ENCODE peak calls at places on chromosome 18, in nine cellular contexts. One of them, this sample, is unnamed.

GRCh38 chr18:63480476-63480875 is 3.7 kb downstream of the SERPINB5 start:
- DNase-seq in K562: no peak
- DNase-seq in breast epithelium: no peak
- DNase-seq in HepG2: no peak
- DNase-seq in upper lobe of left lung: no peak
- DNase-seq in HCT116: no peak
- DNase-seq in stomach: no peak
- DNase-seq in endothelial cell of umbilical vein: no peak
- DNase-seq in transverse colon: no peak
- DNase-seq in this sample: no peak

GRCh38 chr18:44579028-44579692 is 101.5 kb upstream of the SETBP1 start:
- DNase-seq in transverse colon: no peak
- DNase-seq in HCT116: no peak
- DNase-seq in breast epithelium: no peak
- DNase-seq in K562: peak; percentile 12
- DNase-seq in upper lobe of left lung: no peak
- DNase-seq in HepG2: peak; percentile 1
- DNase-seq in stomach: no peak
- DNase-seq in endothelial cell of umbilical vein: no peak
- DNase-seq in this sample: no peak

GRCh38 chr18:28147674-28148171 is 29.2 kb downstream of the CDH2 start:
- DNase-seq in stomach: no peak
- DNase-seq in breast epithelium: no peak
- DNase-seq in transverse colon: no peak
- DNase-seq in endothelial cell of umbilical vein: peak; percentile 76
- DNase-seq in upper lobe of left lung: no peak
- DNase-seq in HCT116: no peak
- DNase-seq in K562: no peak
- DNase-seq in HepG2: peak; percentile 24
- DNase-seq in this sample: no peak

GRCh38 chr18:61201516-61201915 is 131.7 kb upstream of the CDH20 start:
- DNase-seq in stomach: no peak
- DNase-seq in HCT116: no peak
- DNase-seq in transverse colon: no peak
- DNase-seq in HepG2: no peak
- DNase-seq in breast epithelium: no peak
- DNase-seq in K562: no peak
- DNase-seq in endothelial cell of umbilical vein: no peak
- DNase-seq in upper lobe of left lung: no peak
- DNase-seq in this sample: no peak

GRCh38 chr18:59546164-59546563 is 151.1 kb downstream of the CCBE1 start:
- DNase-seq in breast epithelium: no peak
- DNase-seq in stomach: no peak
- DNase-seq in upper lobe of left lung: no peak
- DNase-seq in HepG2: no peak
- DNase-seq in HCT116: no peak
- DNase-seq in K562: peak; percentile 42
- DNase-seq in transverse colon: no peak
- DNase-seq in endothelial cell of umbilical vein: no peak
- DNase-seq in this sample: no peak

GRCh38 chr18:21162786-21163185 is 51.2 kb upstream of the ROCK1 start:
- DNase-seq in stomach: no peak
- DNase-seq in breast epithelium: no peak
- DNase-seq in endothelial cell of umbilical vein: no peak
- DNase-seq in K562: no peak
- DNase-seq in HepG2: no peak
- DNase-seq in transverse colon: no peak
- DNase-seq in upper lobe of left lung: no peak
- DNase-seq in HCT116: no peak
- DNase-seq in this sample: no peak

GRCh38 chr18:5463390-5463789 is 80.4 kb downstream of the EPB41L3 start:
- DNase-seq in breast epithelium: no peak
- DNase-seq in HCT116: no peak
- DNase-seq in K562: no peak
- DNase-seq in HepG2: no peak
- DNase-seq in stomach: no peak
- DNase-seq in endothelial cell of umbilical vein: no peak
- DNase-seq in upper lobe of left lung: no peak
- DNase-seq in transverse colon: peak; percentile 59
- DNase-seq in this sample: no peak

GRCh38 chr18:51446571-51447210 is 249.2 kb upstream of the MEX3C start:
- DNase-seq in endothelial cell of umbilical vein: no peak
- DNase-seq in breast epithelium: no peak
- DNase-seq in HepG2: no peak
- DNase-seq in K562: no peak
- DNase-seq in HCT116: no peak
- DNase-seq in stomach: no peak
- DNase-seq in transverse colon: no peak
- DNase-seq in upper lobe of left lung: no peak
- DNase-seq in this sample: no peak

GRCh38 chr18:76391746-76392145 is 103.3 kb downstream of the ZNF516 start:
- DNase-seq in stomach: no peak
- DNase-seq in HCT116: no peak
- DNase-seq in upper lobe of left lung: peak; percentile 75
- DNase-seq in endothelial cell of umbilical vein: no peak
- DNase-seq in transverse colon: no peak
- DNase-seq in breast epithelium: peak; percentile 19
- DNase-seq in HepG2: no peak
- DNase-seq in K562: no peak
- DNase-seq in this sample: no peak

GRCh38 chr18:7370375-7370774 is 139.5 kb downstream of the LRRC30 start:
- DNase-seq in stomach: no peak
- DNase-seq in K562: no peak
- DNase-seq in transverse colon: no peak
- DNase-seq in HepG2: no peak
- DNase-seq in endothelial cell of umbilical vein: no peak
- DNase-seq in HCT116: no peak
- DNase-seq in breast epithelium: no peak
- DNase-seq in upper lobe of left lung: no peak
- DNase-seq in this sample: no peak

GRCh38 chr18:56517181-56517580 is 121.2 kb downstream of the TXNL1 start:
- DNase-seq in transverse colon: no peak
- DNase-seq in endothelial cell of umbilical vein: no peak
- DNase-seq in breast epithelium: no peak
- DNase-seq in HCT116: no peak
- DNase-seq in HepG2: no peak
- DNase-seq in K562: no peak
- DNase-seq in stomach: no peak
- DNase-seq in upper lobe of left lung: no peak
- DNase-seq in this sample: no peak

GRCh38 chr18:2178036-2178435 is 393.3 kb downstream of the METTL4 start:
- DNase-seq in HepG2: no peak
- DNase-seq in HCT116: no peak
- DNase-seq in breast epithelium: no peak
- DNase-seq in stomach: no peak
- DNase-seq in upper lobe of left lung: no peak
- DNase-seq in K562: no peak
- DNase-seq in transverse colon: no peak
- DNase-seq in endothelial cell of umbilical vein: no peak
- DNase-seq in this sample: no peak

GRCh38 chr18:58314284-58314683 is 270.3 kb downstream of the NEDD4L start:
- DNase-seq in stomach: peak; percentile 43
- DNase-seq in HCT116: peak; percentile 53
- DNase-seq in HepG2: peak; percentile 65
- DNase-seq in transverse colon: peak; percentile 37
- DNase-seq in endothelial cell of umbilical vein: peak; percentile 36
- DNase-seq in upper lobe of left lung: no peak
- DNase-seq in K562: no peak
- DNase-seq in breast epithelium: no peak
- DNase-seq in this sample: no peak
- TF ChIP-seq POLR2A in stomach: no peak
- TF ChIP-seq POLR2A in HCT116: no peak
- TF ChIP-seq POLR2A in HepG2: no peak
- TF ChIP-seq POLR2A in transverse colon: no peak
- TF ChIP-seq POLR2A in endothelial cell of umbilical vein: no peak
- TF ChIP-seq POLR2A in upper lobe of left lung: no peak
- TF ChIP-seq POLR2A in K562: no peak
- TF ChIP-seq POLR2A in breast epithelium: no peak
- TF ChIP-seq POLR2A in this sample: no peak

DNA sequence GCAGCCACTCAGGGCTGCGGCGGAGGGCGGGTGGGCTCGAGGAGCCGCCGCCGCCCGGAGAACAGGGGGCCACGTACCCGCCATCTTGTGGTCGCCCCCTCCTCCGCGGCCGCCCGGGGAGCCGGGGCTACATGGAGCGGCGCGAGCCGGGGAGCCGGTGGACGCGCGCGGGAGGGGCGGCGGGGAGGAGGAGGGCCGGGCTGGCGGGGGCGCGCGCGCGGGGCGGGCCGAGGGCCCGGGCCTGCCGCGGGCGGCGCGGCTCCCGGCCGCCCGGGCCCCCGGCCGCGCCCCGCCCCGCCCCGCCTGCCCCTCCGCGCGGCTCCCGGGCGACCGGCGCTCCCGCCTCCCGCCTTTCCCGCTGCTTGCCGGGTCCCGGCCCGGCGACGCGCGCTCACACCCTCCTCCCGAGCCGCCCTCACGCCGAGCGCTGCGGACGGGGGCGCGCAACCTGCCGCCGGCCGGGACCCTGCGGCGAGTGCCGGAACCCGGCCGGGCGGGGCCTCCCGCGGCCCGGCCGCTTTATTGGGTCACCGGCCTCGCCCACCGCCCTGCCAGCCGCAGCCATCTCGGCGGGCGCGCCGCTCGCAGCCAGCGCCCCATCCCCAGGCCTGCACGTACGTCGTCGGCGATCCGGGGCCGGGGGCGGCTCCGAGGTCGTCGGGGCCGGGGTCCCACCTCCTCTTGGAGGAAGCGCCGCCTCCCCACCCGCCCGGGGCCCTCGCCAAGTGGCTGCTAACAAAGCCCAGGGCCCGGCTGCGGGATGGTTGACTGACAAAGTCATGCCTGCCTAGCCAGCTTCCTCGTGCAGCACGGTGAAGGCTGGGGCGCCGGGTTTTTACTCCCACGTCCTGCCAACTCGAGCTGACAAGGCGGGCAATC is at the start of gene PPP4R1:
- DNase-seq in HCT116: no peak
- DNase-seq in HepG2: peak; percentile 33
- DNase-seq in stomach: peak; percentile 79
- DNase-seq in endothelial cell of umbilical vein: peak; percentile 79
- DNase-seq in K562: peak; percentile 95
- DNase-seq in transverse colon: peak; percentile 81
- DNase-seq in breast epithelium: peak; percentile 74
- DNase-seq in upper lobe of left lung: peak; percentile 97
- DNase-seq in this sample: peak; percentile 96
- TF ChIP-seq POLR2AphosphoS5 in HCT116: peak; percentile 54
- TF ChIP-seq POLR2AphosphoS5 in HepG2: no peak
- TF ChIP-seq POLR2AphosphoS5 in stomach: peak; percentile 51
- TF ChIP-seq POLR2AphosphoS5 in endothelial cell of umbilical vein: peak; percentile 73
- TF ChIP-seq POLR2AphosphoS5 in K562: peak; percentile 49
- TF ChIP-seq POLR2AphosphoS5 in transverse colon: peak; percentile 60
- TF ChIP-seq POLR2AphosphoS5 in breast epithelium: peak; percentile 3
- TF ChIP-seq POLR2AphosphoS5 in upper lobe of left lung: peak; percentile 29
- TF ChIP-seq POLR2AphosphoS5 in this sample: peak; percentile 63

GRCh38 chr18:26228562-26229260 is 2.5 kb downstream of the TAF4B start:
- DNase-seq in transverse colon: no peak
- DNase-seq in upper lobe of left lung: no peak
- DNase-seq in stomach: no peak
- DNase-seq in HepG2: no peak
- DNase-seq in K562: no peak
- DNase-seq in endothelial cell of umbilical vein: no peak
- DNase-seq in breast epithelium: no peak
- DNase-seq in HCT116: no peak
- DNase-seq in this sample: no peak
- H3K27ac ChIP-seq in transverse colon: no peak overlapping the region
- H3K27ac ChIP-seq in upper lobe of left lung: no peak overlapping the region
- H3K27ac ChIP-seq in stomach: no peak overlapping the region
- H3K27ac ChIP-seq in HepG2: no peak overlapping the region
- H3K27ac ChIP-seq in K562: peak overlapping the region; percentile 86
- H3K27ac ChIP-seq in endothelial cell of umbilical vein: no peak overlapping the region
- H3K27ac ChIP-seq in breast epithelium: no peak overlapping the region
- H3K27ac ChIP-seq in HCT116: no peak overlapping the region
- H3K27ac ChIP-seq in this sample: no peak overlapping the region

GRCh38 chr18:158128-159036 is at the start of gene USP14:
- DNase-seq in upper lobe of left lung: peak; percentile 97
- DNase-seq in HCT116: peak; percentile 78
- DNase-seq in endothelial cell of umbilical vein: peak; percentile 98
- DNase-seq in K562: peak; percentile 100
- DNase-seq in breast epithelium: peak; percentile 96
- DNase-seq in stomach: peak; percentile 97
- DNase-seq in HepG2: peak; percentile 94
- DNase-seq in transverse colon: peak; percentile 98
- DNase-seq in this sample: peak; percentile 99
- TF ChIP-seq POLR2A in upper lobe of left lung: peak; percentile 77
- TF ChIP-seq POLR2A in HCT116: no peak
- TF ChIP-seq POLR2A in endothelial cell of umbilical vein: peak; percentile 54
- TF ChIP-seq POLR2A in K562: peak; percentile 90
- TF ChIP-seq POLR2A in breast epithelium: no peak
- TF ChIP-seq POLR2A in stomach: no peak
- TF ChIP-seq POLR2A in HepG2: peak; percentile 83
- TF ChIP-seq POLR2A in transverse colon: peak; percentile 66
- TF ChIP-seq POLR2A in this sample: no peak

GRCh38 chr18:71388148-71388547 is 1099.3 kb downstream of the SOCS6 start:
- DNase-seq in transverse colon: no peak
- DNase-seq in stomach: no peak
- DNase-seq in breast epithelium: no peak
- DNase-seq in HCT116: no peak
- DNase-seq in K562: no peak
- DNase-seq in upper lobe of left lung: no peak
- DNase-seq in HepG2: no peak
- DNase-seq in endothelial cell of umbilical vein: no peak
- DNase-seq in this sample: no peak
- TF ChIP-seq POLR2AphosphoS5 in transverse colon: no peak
- TF ChIP-seq POLR2AphosphoS5 in stomach: no peak
- TF ChIP-seq POLR2AphosphoS5 in breast epithelium: no peak
- TF ChIP-seq POLR2AphosphoS5 in HCT116: no peak
- TF ChIP-seq POLR2AphosphoS5 in K562: no peak
- TF ChIP-seq POLR2AphosphoS5 in upper lobe of left lung: no peak
- TF ChIP-seq POLR2AphosphoS5 in HepG2: no peak
- TF ChIP-seq POLR2AphosphoS5 in endothelial cell of umbilical vein: no peak
- TF ChIP-seq POLR2AphosphoS5 in this sample: no peak

GRCh38 chr18:22560283-22560627 is 142.5 kb upstream of the CTAGE1 start:
- DNase-seq in transverse colon: no peak
- DNase-seq in HCT116: no peak
- DNase-seq in K562: no peak
- DNase-seq in HepG2: no peak
- DNase-seq in breast epithelium: no peak
- DNase-seq in endothelial cell of umbilical vein: peak; percentile 71
- DNase-seq in upper lobe of left lung: no peak
- DNase-seq in stomach: no peak
- DNase-seq in this sample: no peak

GRCh38 chr18:22557160-22557941 is 139.6 kb upstream of the CTAGE1 start:
- DNase-seq in HCT116: no peak
- DNase-seq in upper lobe of left lung: no peak
- DNase-seq in endothelial cell of umbilical vein: peak; percentile 44
- DNase-seq in K562: peak; percentile 45
- DNase-seq in transverse colon: no peak
- DNase-seq in stomach: no peak
- DNase-seq in breast epithelium: no peak
- DNase-seq in HepG2: no peak
- DNase-seq in this sample: no peak

GRCh38 chr18:22558945-22559385 is 141.2 kb upstream of the CTAGE1 start:
- DNase-seq in HepG2: peak; percentile 31
- DNase-seq in transverse colon: peak; percentile 47
- DNase-seq in upper lobe of left lung: peak; percentile 89
- DNase-seq in breast epithelium: peak; percentile 52
- DNase-seq in stomach: peak; percentile 47
- DNase-seq in K562: peak; percentile 80
- DNase-seq in endothelial cell of umbilical vein: peak; percentile 91
- DNase-seq in HCT116: no peak
- DNase-seq in this sample: peak; percentile 77

GRCh38 chr18:22560797-22561196 is 143.1 kb upstream of the CTAGE1 start:
- DNase-seq in endothelial cell of umbilical vein: peak; percentile 52
- DNase-seq in stomach: no peak
- DNase-seq in upper lobe of left lung: no peak
- DNase-seq in K562: no peak
- DNase-seq in HepG2: no peak
- DNase-seq in HCT116: no peak
- DNase-seq in transverse colon: no peak
- DNase-seq in breast epithelium: no peak
- DNase-seq in this sample: no peak

GRCh38 chr18:22559414-22560282 is 141.9 kb upstream of the CTAGE1 start:
- DNase-seq in stomach: peak; percentile 57
- DNase-seq in HepG2: peak; percentile 35
- DNase-seq in upper lobe of left lung: peak; percentile 92
- DNase-seq in endothelial cell of umbilical vein: peak; percentile 84
- DNase-seq in K562: peak; percentile 68
- DNase-seq in transverse colon: peak; percentile 52
- DNase-seq in HCT116: no peak
- DNase-seq in breast epithelium: peak; percentile 55
- DNase-seq in this sample: peak; percentile 81
- H3K27ac ChIP-seq in stomach: peak overlapping the region; percentile 83
- H3K27ac ChIP-seq in HepG2: no peak overlapping the region
- H3K27ac ChIP-seq in upper lobe of left lung: peak overlapping the region; percentile 87
- H3K27ac ChIP-seq in endothelial cell of umbilical vein: peak overlapping the region; percentile 87
- H3K27ac ChIP-seq in K562: peak overlapping the region; percentile 72
- H3K27ac ChIP-seq in transverse colon: peak overlapping the region; percentile 73
- H3K27ac ChIP-seq in HCT116: peak overlapping the region; percentile 2
- H3K27ac ChIP-seq in breast epithelium: peak overlapping the region; percentile 76
- H3K27ac ChIP-seq in this sample: peak overlapping the region; percentile 84

This sample was measured in spleen.